ENCODE peak calls at places on chromosomes 4 and X, in four cellular contexts. P is thoracic aorta, M is astrocyte of the spinal cord, Q is cardiac muscle cell. R is an unnamed sample.

GRCh38 chr4:140635606-140636005 is 66.8 kb upstream of the UCP1 start:
- DNase-seq in Q (peak; percentile 54), P (no peak), M (peak; percentile 9), R (peak; percentile 73)

GRCh38 chr4:109434007-109434792 is 585 bp downstream of the SEC24B start:
- DNase-seq in Q (peak; percentile 60), M (peak; percentile 42), P (no peak), R (peak; percentile 66)

GRCh38 chrX:39633293-39633692 is 464.5 kb downstream of the BCOR start:
- DNase-seq in P (no peak), Q (no peak), M (peak; percentile 28), R (peak; percentile 57)

GRCh38 chr4:2009651-2010233 is 968 bp upstream of the NELFA start:
- DNase-seq in P (no peak), M (peak; percentile 45), Q (peak; percentile 77), R (peak; percentile 78)

GRCh38 chrX:133254666-133255065 is 36.5 kb upstream of the TFDP3 start:
- DNase-seq in P (no peak), M (peak; percentile 45), Q (no peak), R (peak; percentile 23)

GRCh38 chrX:24553016-24553415 is 87.9 kb downstream of the PDK3 start:
- DNase-seq in M (no peak), Q (no peak), P (no peak), R (peak; percentile 11)

GRCh38 chr4:65635051-65635821 is 35.1 kb downstream of the EPHA5 start:
- DNase-seq in M (no peak), Q (no peak), P (no peak), R (no peak)

GRCh38 chr4:154126276-154126675 is 337.4 kb upstream of the SFRP2 start:
- DNase-seq in M (peak; percentile 14), Q (no peak), P (no peak), R (peak; percentile 13)

GRCh38 chr4:13640149-13640671 is 12.7 kb upstream of the BOD1L1 start:
- DNase-seq in M (peak; percentile 90), Q (no peak), P (no peak), R (peak; percentile 65)

GRCh38 chr4:3436798-3437581 is 4.8 kb upstream of the HGFAC start:
- DNase-seq in P (no peak), M (peak; percentile 46), Q (no peak), R (peak; percentile 84)

GRCh38 chr4:155692990-155693659 is 26.5 kb downstream of the GUCY1A1 start:
- DNase-seq in Q (no peak), P (no peak), M (no peak), R (no peak)

GRCh38 chr4:167419468-167420133 is 185.3 kb upstream of the SPOCK3 start:
- DNase-seq in Q (no peak), P (no peak), M (no peak), R (no peak)

GRCh38 chr4:82798168-82799005 is at the start of gene SCD5:
- DNase-seq in Q (peak; percentile 68), M (peak; percentile 89), P (peak; percentile 9), R (peak; percentile 93)

GRCh38 chr4:96986800-96987199 is 1146.9 kb downstream of the PDHA2 start:
- DNase-seq in M (no peak), Q (no peak), P (no peak), R (no peak)

GRCh38 chr4:168716411-168717129 is 219.7 kb downstream of the PALLD start:
- DNase-seq in Q (peak; percentile 52), M (no peak), P (no peak), R (peak; percentile 55)

GRCh38 chrX:70253377-70254062 is 6.5 kb downstream of the P2RY4 start:
- DNase-seq in P (no peak), Q (no peak), M (no peak), R (no peak)

GRCh38 chr4:54840992-54841768 is 183.4 kb downstream of the KIT start:
- DNase-seq in M (peak; percentile 12), P (no peak), Q (peak; percentile 29), R (peak; percentile 26)

GRCh38 chrX:47283015-47283771 is 50.4 kb downstream of the USP11 start:
- DNase-seq in M (peak; percentile 55), P (no peak), Q (no peak), R (peak; percentile 61)

GRCh38 chr4:123291329-123291728 is 105.3 kb upstream of the SPRY1 start:
- DNase-seq in Q (no peak), M (peak; percentile 24), P (no peak), R (peak; percentile 5)

GRCh38 chrX:108811891-108812290 is 75.5 kb upstream of the IRS4 start:
- DNase-seq in Q (peak; percentile 14), M (no peak), P (no peak), R (no peak)